ENCODE peak calls at places on chromosome 14, in ten cellular contexts. H is cardiac muscle cell; Y is cardiac fibroblast; M is CD4-positive, alpha-beta T cell; B is pancreas; C is WTC11; K is GM20000; D is MM.1S; X is progenitor cell of endocrine pancreas; O is uterus. J is an unnamed sample.

GRCh38 chr14:24506443-24506842 is 1.6 kb downstream of the CMA1 start:
- DNase-seq in H (no peak), M (no peak), C (no peak), Y (no peak), K (no peak), D (no peak), X (no peak), O (no peak), B (no peak), J (no peak)

GRCh38 chr14:23057757-23058653 is 685 bp upstream of the CDH24 start:
- DNase-seq in D (peak), X (peak), H (peak), B (peak), M (peak), Y (peak), C (peak), K (peak), O (peak), J (peak)

GRCh38 chr14:60515244-60515695 is 6.3 kb downstream of the SIX6 start:
- DNase-seq in O (no peak), H (no peak), D (no peak), X (no peak), K (no peak), C (no peak), B (no peak), M (no peak), Y (no peak), J (no peak)

GRCh38 chr14:91886961-91887360 is 19.6 kb upstream of the TC2N start:
- DNase-seq in O (no peak), H (no peak), Y (no peak), B (no peak), K (no peak), C (no peak), D (no peak), M (no peak), X (no peak), J (no peak)

GRCh38 chr14:70180718-70181117 is 8.0 kb downstream of the SLC8A3 start:
- DNase-seq in M (no peak), O (no peak), X (no peak), B (no peak), K (no peak), C (no peak), Y (no peak), D (no peak), H (no peak), J (no peak)

GRCh38 chr14:61247935-61248334 is 33.2 kb downstream of the TMEM30B start:
- DNase-seq in D (no peak), H (no peak), K (no peak), O (no peak), M (no peak), Y (peak), C (no peak), X (no peak), B (no peak), J (no peak)

GRCh38 chr14:80425686-80426085 is 214.4 kb upstream of the DIO2 start:
- DNase-seq in D (no peak), C (no peak), K (no peak), M (no peak), H (no peak), X (no peak), O (no peak), B (no peak), Y (peak), J (no peak)

GRCh38 chr14:23672200-23672599 is 36.0 kb downstream of the DHRS2 start:
- DNase-seq in B (no peak), Y (no peak), X (no peak), M (no peak), O (no peak), D (no peak), H (no peak), C (no peak), K (no peak), J (no peak)

GRCh38 chr14:65623759-65624158 is 211.2 kb downstream of the FUT8 start:
- DNase-seq in D (no peak), X (no peak), Y (no peak), C (no peak), K (no peak), H (no peak), B (no peak), O (no peak), M (no peak), J (no peak)
- TF ChIP-seq CTCF in D (no peak), X (no peak), Y (no peak), C (no peak), K (no peak), H (no peak), B (no peak), O (no peak), M (no peak), J (no peak)

DNA sequence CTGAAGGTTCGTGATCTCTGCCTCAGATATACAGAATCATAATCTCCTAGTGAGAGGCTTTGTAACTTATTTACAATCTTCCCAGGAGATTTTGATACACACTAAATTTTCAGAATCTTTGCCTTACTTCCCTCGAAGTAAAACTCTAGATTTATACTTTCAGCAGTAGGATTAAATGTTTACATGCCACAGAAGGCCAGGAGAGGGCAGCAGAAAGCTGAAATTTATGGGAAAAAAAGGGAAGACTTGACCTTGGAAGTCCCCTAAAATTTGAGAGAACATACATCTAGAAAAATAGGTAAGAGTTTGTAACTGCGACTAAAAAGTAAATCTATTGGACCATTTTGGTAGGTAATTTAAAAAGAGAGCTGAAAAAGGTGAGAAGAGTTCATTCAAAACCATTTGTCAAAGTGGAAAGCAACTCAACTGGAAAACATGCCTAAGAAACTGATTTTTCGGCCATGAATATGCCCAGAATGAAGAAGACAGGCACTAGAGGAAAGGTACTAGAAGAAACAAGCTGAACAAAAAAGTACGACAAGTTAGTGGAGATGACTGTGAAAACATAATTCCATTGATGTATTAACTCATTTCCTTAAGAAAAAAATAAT is 242.0 kb upstream of the MDGA2 start:
- DNase-seq in K (no peak), X (peak), M (no peak), O (no peak), C (peak), B (peak), D (peak), Y (peak), H (peak), J (peak)
- TF ChIP-seq CTCF in K (no peak), X (peak), M (no peak), O (no peak), C (peak), B (peak), D (peak), Y (peak), H (peak), J (peak)

DNA sequence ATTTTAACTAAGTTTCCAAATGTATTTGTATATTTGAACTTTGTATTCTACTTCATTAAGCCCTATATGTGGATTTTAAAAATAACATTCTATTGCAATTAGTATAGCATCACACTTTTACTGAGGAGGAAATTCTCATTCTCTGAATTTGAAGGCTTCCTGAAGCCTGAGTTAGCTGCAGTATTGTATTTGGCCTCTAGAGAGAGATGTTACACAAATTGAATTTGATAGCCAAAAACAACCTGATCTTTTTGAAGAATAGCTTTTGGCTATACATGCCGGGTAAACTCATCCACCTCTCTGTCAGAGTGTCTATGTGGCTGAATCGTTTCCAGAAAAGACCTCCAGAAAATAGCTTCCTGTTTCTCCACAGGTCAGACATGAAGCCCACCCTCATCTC is 316.5 kb upstream of the OR4E1 start:
- DNase-seq in O (no peak), D (peak), X (no peak), C (no peak), Y (peak), M (no peak), H (peak), K (no peak), B (no peak), J (no peak)
- TF ChIP-seq CTCF in O (no peak), D (peak), X (peak), C (peak), Y (peak), M (peak), H (peak), K (peak), B (no peak), J (peak)

DNA sequence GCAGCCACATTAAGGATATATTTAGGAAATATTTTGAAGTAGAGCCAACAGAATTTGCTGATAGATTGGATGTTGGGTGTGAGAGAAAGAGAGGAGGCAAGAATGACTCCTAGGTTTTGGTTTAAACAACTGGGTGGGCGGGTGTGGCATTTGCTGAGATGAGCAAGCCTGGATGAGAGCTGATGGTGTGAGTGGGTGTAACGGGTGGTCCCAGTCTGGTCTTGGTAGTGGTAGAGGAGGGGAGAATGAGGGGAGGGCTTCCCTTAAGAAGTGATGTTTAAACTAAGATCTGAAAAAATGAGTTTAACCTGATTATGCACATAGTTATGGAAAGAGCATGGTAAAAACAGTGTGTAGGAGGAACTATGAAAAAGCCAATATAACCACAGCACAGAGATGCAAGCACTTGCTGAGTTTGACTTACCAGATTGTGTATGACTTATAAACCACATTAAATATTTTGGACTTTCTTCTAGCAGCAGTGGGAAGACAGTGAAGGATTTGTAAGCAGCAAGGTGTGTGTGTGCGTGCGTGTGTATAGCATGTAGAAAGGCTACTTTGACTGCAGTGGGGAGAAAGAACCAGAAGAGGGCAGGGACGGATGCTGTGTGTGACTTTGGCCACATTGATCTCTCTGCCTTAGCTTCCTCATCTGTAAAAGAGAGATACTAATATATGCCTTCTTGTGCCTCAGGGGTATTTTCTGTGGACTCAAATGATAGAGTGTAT is 139.7 kb downstream of the PRIMA1 start:
- DNase-seq in X (no peak), K (peak), O (no peak), C (peak), Y (no peak), D (no peak), B (no peak), M (no peak), H (peak), J (no peak)
- TF ChIP-seq CTCF in X (peak), K (no peak), O (no peak), C (peak), Y (no peak), D (no peak), B (no peak), M (no peak), H (no peak), J (no peak)

GRCh38 chr14:65170318-65170717 is 68.0 kb upstream of the MAX start:
- DNase-seq in C (no peak), O (no peak), B (no peak), Y (no peak), K (no peak), H (no peak), X (no peak), D (no peak), M (no peak), J (no peak)

GRCh38 chr14:65168840-65169239 is 66.5 kb upstream of the MAX start:
- DNase-seq in Y (peak), D (no peak), O (no peak), C (no peak), X (no peak), M (no peak), H (no peak), K (no peak), B (no peak), J (no peak)

GRCh38 chr14:65173973-65174693 is 71.8 kb upstream of the MAX start:
- DNase-seq in H (peak), B (no peak), Y (no peak), D (no peak), X (no peak), O (peak), M (no peak), K (no peak), C (peak), J (no peak)

GRCh38 chr14:65169351-65169750 is 67.0 kb upstream of the MAX start:
- DNase-seq in K (peak), Y (peak), X (no peak), C (no peak), H (no peak), D (peak), B (no peak), M (no peak), O (no peak), J (no peak)

DNA sequence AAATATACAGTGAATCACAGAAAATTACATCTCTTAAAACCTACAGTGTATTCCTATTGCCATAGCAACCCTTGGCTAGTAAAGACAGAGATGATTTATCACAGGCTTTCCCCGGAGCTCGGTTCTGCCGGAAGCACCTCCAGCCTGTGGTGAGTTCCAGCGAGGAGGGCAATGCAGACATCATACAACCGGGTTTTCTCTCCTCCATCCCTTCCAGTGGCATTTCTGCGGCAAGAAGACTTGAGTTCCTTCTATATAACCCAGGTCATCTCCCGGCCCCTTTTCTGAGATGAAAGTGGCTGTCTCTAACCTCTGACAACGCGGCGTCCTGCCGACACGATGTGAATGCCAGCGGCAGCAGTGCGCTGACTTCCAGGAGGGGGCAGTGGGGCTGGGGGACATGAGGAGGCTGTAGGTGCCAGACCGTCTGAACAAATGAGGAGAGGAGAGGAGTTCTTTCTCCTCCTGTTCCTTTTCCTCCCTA is 68.5 kb upstream of the MAX start:
- DNase-seq in C (peak), B (no peak), Y (peak), O (no peak), H (peak), M (peak), K (peak), X (no peak), D (no peak), J (no peak)
- TF ChIP-seq CTCF in C (no peak), B (no peak), Y (peak), O (no peak), H (peak), M (no peak), K (peak), X (peak), D (no peak), J (no peak)

GRCh38 chr14:62303437-62303836 is 541.2 kb downstream of the SNAPC1 start:
- DNase-seq in O (no peak), M (no peak), K (no peak), D (no peak), X (no peak), Y (no peak), H (no peak), B (no peak), C (no peak), J (no peak)

GRCh38 chr14:62308316-62308715 is 546.1 kb downstream of the SNAPC1 start:
- DNase-seq in H (no peak), D (no peak), M (no peak), B (no peak), K (no peak), X (no peak), C (peak), O (no peak), Y (no peak), J (no peak)

GRCh38 chr14:62308927-62309326 is 546.7 kb downstream of the SNAPC1 start:
- DNase-seq in K (no peak), H (no peak), M (no peak), C (no peak), Y (peak), B (no peak), D (no peak), X (no peak), O (no peak), J (no peak)

GRCh38 chr14:62304172-62304571 is 542.0 kb downstream of the SNAPC1 start:
- DNase-seq in H (no peak), Y (no peak), X (no peak), B (no peak), D (no peak), M (no peak), C (no peak), O (no peak), K (no peak), J (no peak)

GRCh38 chr14:62307844-62308243 is 545.6 kb downstream of the SNAPC1 start:
- DNase-seq in O (no peak), K (no peak), X (no peak), B (no peak), D (no peak), Y (no peak), M (no peak), H (no peak), C (peak), J (no peak)
- TF ChIP-seq CTCF in O (no peak), K (no peak), X (peak), B (no peak), D (no peak), Y (no peak), M (no peak), H (no peak), C (peak), J (no peak)

GRCh38 chr14:64804754-64805260 is 74.9 kb downstream of the SPTB start:
- DNase-seq in D (no peak), K (no peak), H (no peak), B (no peak), M (no peak), O (no peak), X (no peak), Y (no peak), C (no peak), J (no peak)

GRCh38 chr14:64800000-64800399 is 79.7 kb downstream of the SPTB start:
- DNase-seq in D (peak), H (peak), C (peak), O (no peak), B (peak), K (no peak), M (no peak), Y (peak), X (no peak), J (no peak)

GRCh38 chr14:64801046-64801445 is 78.7 kb downstream of the SPTB start:
- DNase-seq in C (no peak), M (no peak), O (no peak), D (no peak), K (no peak), B (no peak), X (no peak), Y (no peak), H (no peak), J (no peak)

GRCh38 chr14:64799555-64799954 is 80.2 kb downstream of the SPTB start:
- DNase-seq in M (no peak), X (no peak), O (no peak), D (no peak), H (no peak), B (no peak), Y (no peak), K (no peak), C (no peak), J (no peak)

DNA sequence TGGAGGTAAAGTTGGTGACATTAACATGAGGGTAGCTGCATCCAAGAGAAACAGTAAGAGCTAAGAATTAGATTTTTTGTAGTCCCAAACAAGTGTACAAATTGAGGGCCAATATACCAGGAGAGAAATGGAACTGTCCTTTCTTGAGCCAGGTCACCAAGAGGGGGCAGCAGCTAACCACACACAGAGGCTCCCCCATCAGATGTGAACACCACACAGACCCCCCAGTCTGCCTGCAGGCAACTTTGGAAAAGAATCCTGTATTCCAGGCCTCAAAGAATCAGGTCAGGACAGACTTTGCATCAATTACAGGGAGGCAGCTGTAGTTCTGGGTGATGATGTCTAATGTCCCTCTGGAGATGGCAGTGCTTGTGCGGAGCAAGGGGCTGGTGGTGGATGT is 77.9 kb downstream of the SPTB start:
- DNase-seq in K (peak), H (peak), C (peak), O (no peak), B (no peak), X (no peak), D (no peak), Y (peak), M (no peak), J (no peak)
- TF ChIP-seq CTCF in K (no peak), H (peak), C (peak), O (no peak), B (no peak), X (peak), D (peak), Y (peak), M (no peak), J (no peak)

DNA sequence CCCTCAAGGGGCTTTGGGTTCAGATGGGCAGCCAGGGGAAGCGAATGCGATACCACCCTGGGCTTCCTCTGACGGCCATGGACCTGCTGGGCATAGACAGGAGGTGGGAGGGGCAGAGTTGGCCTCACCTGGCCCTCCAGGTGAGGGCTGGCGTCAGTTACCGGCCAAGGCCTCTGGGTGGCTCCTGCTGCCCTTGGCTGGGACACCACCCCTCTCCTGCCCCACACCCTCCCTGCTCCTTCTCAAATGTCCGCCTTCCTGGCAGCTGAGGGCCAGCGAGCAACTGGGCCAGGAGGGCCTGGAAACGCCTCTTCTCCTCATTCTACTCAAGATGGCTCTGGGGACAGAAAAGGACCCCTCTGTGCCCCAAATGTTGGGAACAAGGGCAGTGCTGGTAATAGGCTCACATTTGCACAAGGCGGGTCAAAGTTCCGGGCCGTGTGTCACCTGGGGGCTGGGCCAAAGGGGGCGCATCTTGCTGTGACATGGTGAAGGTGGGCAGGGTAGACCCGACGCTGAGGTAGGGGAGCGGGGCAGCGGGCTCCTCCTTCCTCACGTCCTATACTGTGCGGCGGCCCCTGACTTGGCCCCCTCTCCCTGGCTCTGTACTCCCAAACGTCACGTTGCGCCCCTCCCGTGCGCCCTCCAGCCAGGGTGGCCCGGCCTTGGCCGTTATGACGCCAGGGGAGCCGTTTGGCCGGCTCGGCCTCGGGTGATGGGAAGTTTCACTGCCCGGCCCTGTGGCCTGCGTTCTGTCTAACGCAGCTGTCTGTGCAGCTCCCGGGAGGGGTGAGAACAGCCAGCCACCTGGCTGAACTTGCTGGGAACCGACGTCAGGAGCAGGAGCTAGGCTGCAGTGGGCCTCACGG is 18.1 kb upstream of the DLK1 start:
- DNase-seq in M (no peak), H (peak), X (peak), C (peak), K (no peak), O (peak), B (peak), D (no peak), Y (no peak), J (peak)
- TF ChIP-seq CTCF in M (no peak), H (no peak), X (peak), C (peak), K (no peak), O (no peak), B (peak), D (no peak), Y (no peak), J (no peak)

GRCh38 chr14:66001356-66001755 is 484.8 kb upstream of the CCDC196 start:
- DNase-seq in C (no peak), O (no peak), H (no peak), B (no peak), X (no peak), Y (no peak), D (no peak), K (no peak), M (no peak), J (no peak)
- TF ChIP-seq CTCF in C (no peak), O (no peak), H (no peak), B (no peak), X (no peak), Y (no peak), D (no peak), K (no peak), M (no peak), J (no peak)

J was measured in mesothelial cell of epicardium.